ENCODE peak calls at places on chromosomes 6 and 20, in ten cellular contexts. K is endothelial cell, V is PC-9, J is coronary artery, W is activated B cell treated with CpG ODN at 0.5 μM for 24 hours, D is cardiac fibroblast, E is kidney epithelial cell, H is tibial artery, U is PC-3, X is A549. B is an unnamed sample.

GRCh38 chr6:15872252-15873103 is 209.7 kb upstream of the DTNBP1 start:
- DNase-seq in V (no peak), K (no peak), U (no peak), W (no peak), J (no peak), D (peak; percentile 42), E (no peak), H (no peak), X (no peak), B (no peak)

GRCh38 chr20:4555188-4555893 is 166.4 kb upstream of the PRND start:
- DNase-seq in V (peak; percentile 41), E (peak; percentile 31), K (no peak), W (no peak), D (peak; percentile 21), J (no peak), H (no peak), X (peak; percentile 44), U (peak; percentile 86), B (no peak)

GRCh38 chr6:161079566-161080262 is 88.1 kb downstream of the MAP3K4 start:
- DNase-seq in D (peak; percentile 55), H (no peak), U (peak; percentile 73), J (no peak), W (no peak), E (peak; percentile 67), K (no peak), X (no peak), V (no peak), B (no peak)

GRCh38 chr20:61061981-61062380 is 190.1 kb upstream of the CDH4 start:
- DNase-seq in K (no peak), H (no peak), J (no peak), X (no peak), D (no peak), W (no peak), E (no peak), U (no peak), V (peak; percentile 1), B (no peak)

GRCh38 chr6:17863971-17864754 is 123.3 kb downstream of the KIF13A start:
- DNase-seq in J (no peak), H (peak; percentile 68), D (peak; percentile 15), V (peak; percentile 90), E (peak; percentile 69), K (no peak), U (peak; percentile 96), X (peak; percentile 15), W (no peak), B (no peak)

GRCh38 chr6:157830354-157831017 is 7.4 kb downstream of the SNX9 start:
- DNase-seq in H (no peak), V (no peak), W (no peak), J (no peak), U (no peak), D (no peak), E (no peak), X (no peak), K (no peak), B (peak; percentile 36)

GRCh38 chr6:111681856-111682255 is 76.2 kb upstream of the TRAF3IP2 start:
- DNase-seq in J (no peak), U (no peak), H (no peak), D (no peak), K (no peak), X (no peak), W (no peak), V (no peak), E (no peak), B (no peak)

GRCh38 chr20:37261714-37262113 is at the start of gene GHRH:
- DNase-seq in E (no peak), U (no peak), H (no peak), K (no peak), X (no peak), D (no peak), J (no peak), W (no peak), V (no peak), B (no peak)

GRCh38 chr6:79071547-79071946 is 6.5 kb downstream of the PHIP start:
- DNase-seq in V (no peak), J (no peak), U (no peak), D (no peak), H (no peak), W (no peak), E (no peak), K (no peak), X (no peak), B (no peak)

GRCh38 chr6:54598787-54599309 is 247.7 kb upstream of the FAM83B start:
- DNase-seq in K (no peak), H (no peak), X (no peak), U (peak; percentile 56), E (no peak), J (no peak), W (no peak), D (peak; percentile 23), V (no peak), B (no peak)

GRCh38 chr20:38791291-38791690 is 14.2 kb upstream of the PPP1R16B start:
- DNase-seq in D (no peak), V (no peak), X (no peak), W (no peak), K (no peak), E (no peak), U (no peak), J (no peak), H (no peak), B (no peak)

GRCh38 chr20:38787870-38788269 is 17.6 kb upstream of the PPP1R16B start:
- DNase-seq in E (no peak), X (no peak), K (no peak), V (no peak), U (no peak), H (no peak), W (no peak), J (no peak), D (no peak), B (no peak)

GRCh38 chr20:38791940-38792339 is 13.6 kb upstream of the PPP1R16B start:
- DNase-seq in V (no peak), H (no peak), D (no peak), E (no peak), K (no peak), J (peak; percentile 4), W (no peak), X (no peak), U (no peak), B (no peak)

GRCh38 chr20:38789503-38790209 is 15.8 kb upstream of the PPP1R16B start:
- DNase-seq in U (peak; percentile 65), W (no peak), X (no peak), E (no peak), V (peak; percentile 84), H (no peak), K (no peak), D (peak; percentile 8), J (no peak), B (no peak)

DNA sequence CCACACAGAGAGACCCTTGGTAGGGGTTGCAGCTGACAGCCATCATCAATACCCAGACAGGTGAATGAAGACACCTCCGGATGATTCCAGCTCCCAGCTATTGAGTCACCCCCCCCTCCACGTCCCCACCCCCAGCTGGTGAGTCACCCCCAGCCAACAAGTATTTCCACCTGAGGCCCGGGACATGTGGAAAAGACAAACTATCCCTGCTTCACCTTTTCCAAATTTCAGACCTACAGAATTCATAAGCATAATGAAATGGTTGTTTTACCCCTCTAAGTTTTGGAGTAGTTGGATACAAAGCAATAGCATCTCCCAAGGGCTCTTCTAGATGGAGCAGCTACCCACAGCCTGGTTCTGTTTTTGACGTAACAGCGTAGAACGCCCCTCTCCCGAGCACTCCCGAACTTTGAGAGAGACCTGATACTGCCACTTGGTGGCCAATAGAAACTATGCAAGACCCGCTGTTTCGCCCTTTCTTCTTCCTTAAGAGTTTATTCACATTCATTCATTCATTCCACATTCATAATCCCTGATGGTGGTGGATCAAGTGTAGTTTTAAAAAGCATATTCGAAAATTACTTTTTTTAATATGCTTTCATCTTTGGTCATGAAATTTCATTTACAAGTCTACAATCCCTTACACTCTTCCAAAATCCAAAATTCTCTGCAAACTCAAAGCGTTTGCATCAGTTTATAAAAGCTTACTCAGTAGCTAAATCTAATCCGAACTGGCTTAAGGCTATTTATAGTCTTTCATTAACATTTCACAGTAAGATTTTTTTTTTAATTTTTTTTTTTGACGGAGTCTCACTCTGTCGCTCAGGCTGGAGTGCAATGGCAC is 15.1 kb upstream of the PPP1R16B start:
- DNase-seq in D (peak; percentile 19), K (peak; percentile 32), X (peak; percentile 46), U (peak; percentile 69), W (no peak), E (no peak), J (no peak), H (no peak), V (peak; percentile 61), B (no peak)
- TF ChIP-seq CTCF in D (peak; percentile 64), K (peak; percentile 66), X (peak; percentile 81), U (peak; percentile 77), W (peak; percentile 30), E (peak; percentile 37), J (peak; percentile 49), H (peak; percentile 59), V (peak; percentile 85), B (peak; percentile 58)

GRCh38 chr6:108002365-108003221 is 44.6 kb upstream of the SEC63 start:
- DNase-seq in V (peak; percentile 52), J (no peak), K (no peak), W (no peak), E (peak; percentile 31), D (no peak), U (peak; percentile 48), X (peak; percentile 18), H (no peak), B (no peak)
- TF ChIP-seq CTCF in V (no peak), J (no peak), K (no peak), W (no peak), E (no peak), D (no peak), U (no peak), X (no peak), H (no peak), B (no peak)

DNA sequence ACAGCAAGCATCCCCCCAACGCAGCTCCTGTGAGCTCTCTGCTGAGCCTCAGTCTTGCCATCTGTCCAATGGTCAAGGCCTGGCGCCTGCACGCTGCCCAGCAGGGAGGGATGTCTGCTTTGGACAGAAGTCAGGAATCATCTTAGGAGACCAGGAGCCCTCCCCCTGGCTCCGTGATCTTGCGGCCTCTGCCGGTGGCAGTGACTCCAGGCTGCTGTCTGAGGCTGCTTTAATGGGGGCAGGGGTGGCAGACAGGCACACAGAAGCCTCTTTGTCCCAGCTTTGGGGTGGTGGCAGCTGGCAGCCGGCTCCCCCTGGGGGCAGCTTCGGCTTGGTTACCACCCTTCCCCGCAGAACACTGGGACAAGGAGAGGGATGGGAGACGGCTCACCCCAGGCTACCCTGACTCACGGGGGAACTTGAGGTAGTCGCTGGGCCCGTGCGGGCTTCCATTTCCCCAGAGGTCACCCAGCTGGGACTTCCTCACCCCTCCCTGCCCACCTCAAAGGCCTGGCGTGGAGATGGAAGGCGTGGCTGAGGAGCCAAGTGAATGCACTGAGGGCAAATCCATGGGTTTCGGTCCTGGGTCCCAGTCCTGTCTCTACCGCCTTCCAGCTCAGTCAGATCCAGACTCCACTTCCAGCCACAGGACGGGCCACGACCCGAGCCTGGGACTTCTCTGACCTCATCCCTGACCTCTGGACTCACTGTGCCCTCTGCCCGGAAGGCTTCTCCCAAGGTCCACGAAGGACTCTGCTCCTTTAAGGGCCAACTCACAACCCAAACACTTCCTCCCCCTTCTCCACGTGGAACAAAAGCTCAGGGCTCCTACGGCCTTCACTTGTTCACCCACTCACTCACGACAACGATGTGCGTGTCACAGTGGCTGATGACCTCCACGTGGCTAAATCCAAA is 14.8 kb downstream of the PEDS1 start:
- DNase-seq in E (no peak), J (no peak), X (no peak), U (no peak), K (no peak), H (no peak), V (no peak), W (no peak), D (no peak), B (no peak)
- TF ChIP-seq CTCF in E (no peak), J (no peak), X (no peak), U (no peak), K (no peak), H (no peak), V (no peak), W (no peak), D (peak; percentile 21), B (no peak)

GRCh38 chr20:19056909-19057308 is 155.5 kb upstream of the SLC24A3 start:
- DNase-seq in D (no peak), J (no peak), V (no peak), U (no peak), H (no peak), K (no peak), E (no peak), X (no peak), W (no peak), B (no peak)
- TF ChIP-seq CTCF in D (no peak), J (no peak), V (no peak), U (peak; percentile 50), H (no peak), K (peak; percentile 27), E (no peak), X (no peak), W (no peak), B (no peak)